ENCODE peak calls at places on chromosomes 2 and 18, in four cellular contexts. P is K562, R is HepG2, Q is WTC11. S is an unnamed sample.

GRCh38 chr2:13681936-13682335 is 950.6 kb upstream of the LRATD1 start:
- DNase-seq in Q (no peak), R (no peak), P (no peak), S (no peak)

GRCh38 chr18:55997156-55997561 is 409.2 kb upstream of the TCF4 start:
- DNase-seq in R (no peak), P (no peak), Q (no peak), S (no peak)

GRCh38 chr2:204885747-204886146 is 340.5 kb downstream of the PARD3B start:
- DNase-seq in R (peak; percentile 6), P (no peak), Q (peak; percentile 34), S (no peak)

GRCh38 chr18:48860276-48861180 is 90.2 kb downstream of the SMAD7 start:
- DNase-seq in P (no peak), Q (peak; percentile 73), R (no peak), S (no peak)

GRCh38 chr2:7829241-7829640 is 852.6 kb upstream of the ID2 start:
- DNase-seq in P (no peak), R (no peak), Q (no peak), S (no peak)

GRCh38 chr2:179569834-179570233 is 291.6 kb downstream of the ZNF385B start:
- DNase-seq in P (no peak), Q (no peak), R (no peak), S (no peak)

GRCh38 chr2:67050621-67051020 is 346.5 kb upstream of the ETAA1 start:
- DNase-seq in P (no peak), Q (no peak), R (no peak), S (no peak)

GRCh38 chr2:67888351-67889005 is 174.3 kb downstream of the C1D start:
- DNase-seq in R (no peak), P (no peak), Q (no peak), S (no peak)

GRCh38 chr2:48567671-48568070 is 37.7 kb downstream of the STON1 start:
- DNase-seq in R (no peak), P (no peak), Q (no peak), S (no peak)

GRCh38 chr18:29309352-29309751 is 1132.4 kb upstream of the CDH2 start:
- DNase-seq in R (no peak), P (no peak), Q (no peak), S (no peak)

GRCh38 chr2:9847140-9847539 is 3.9 kb downstream of the TAF1B start:
- DNase-seq in R (no peak), Q (no peak), P (no peak), S (no peak)

GRCh38 chr2:86454238-86454637 is 13.1 kb downstream of the KDM3A start:
- DNase-seq in R (no peak), P (no peak), Q (no peak), S (no peak)

GRCh38 chr18:65990174-65990690 is 239.4 kb downstream of the CDH7 start:
- DNase-seq in Q (no peak), P (no peak), R (no peak), S (no peak)
- TF ChIP-seq HMGXB4 in Q (no peak), P (no peak), R (no peak), S (no peak)

GRCh38 chr2:216665717-216666116 is 29.6 kb downstream of the IGFBP5 start:
- DNase-seq in R (peak; percentile 50), P (no peak), Q (peak; percentile 85), S (no peak)
- TF ChIP-seq HMGXB4 in R (no peak), P (no peak), Q (no peak), S (no peak)

GRCh38 chr2:188412190-188412589 is 120.5 kb downstream of the GULP1 start:
- DNase-seq in P (no peak), R (no peak), Q (no peak), S (no peak)

GRCh38 chr2:188414412-188414811 is 122.7 kb downstream of the GULP1 start:
- DNase-seq in P (no peak), Q (no peak), R (no peak), S (peak; percentile 35)

GRCh38 chr2:188406414-188406813 is 114.7 kb downstream of the GULP1 start:
- DNase-seq in P (no peak), R (no peak), Q (no peak), S (no peak)

GRCh38 chr2:188414869-188415753 is 123.4 kb downstream of the GULP1 start:
- DNase-seq in Q (no peak), P (no peak), R (no peak), S (no peak)

DNA sequence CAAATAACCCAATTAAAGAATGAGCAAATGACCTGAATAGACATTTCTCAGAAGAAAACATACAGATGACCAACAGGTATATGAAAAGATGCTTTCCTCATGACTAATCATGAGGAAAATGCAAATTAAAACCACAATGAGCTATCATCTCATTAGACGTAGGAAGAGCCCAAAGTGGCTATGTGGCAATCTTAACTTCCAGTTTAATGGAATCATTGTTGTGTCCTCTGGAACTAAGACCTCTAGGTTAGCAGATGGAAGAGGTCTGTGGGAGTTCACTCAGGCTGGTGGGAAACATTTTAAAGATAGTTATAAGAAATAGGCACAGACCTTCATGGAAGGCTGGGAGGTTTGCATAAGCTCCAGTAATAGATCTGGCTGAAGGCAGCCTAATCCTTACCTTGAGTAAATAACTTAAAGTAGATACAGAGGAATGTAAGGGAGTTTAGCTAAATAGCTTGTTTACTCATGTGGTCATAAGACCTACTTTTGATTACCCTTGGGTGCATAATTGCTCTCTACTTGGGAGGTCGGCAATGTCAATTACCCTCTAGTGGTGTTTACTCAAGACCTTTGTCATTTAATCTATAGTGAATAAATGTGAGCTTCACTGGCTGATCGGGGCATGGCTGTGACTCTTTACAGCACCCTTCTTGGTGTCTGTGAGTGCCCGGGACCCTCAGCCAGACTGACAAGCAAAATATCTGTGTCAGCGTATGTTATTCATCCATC is 119.0 kb downstream of the GULP1 start:
- DNase-seq in P (no peak), Q (no peak), R (no peak), S (peak; percentile 23)
- TF ChIP-seq HMGXB4 in P (no peak), Q (no peak), R (no peak), S (no peak)

GRCh38 chr18:5415035-5415434 is 119.5 kb upstream of the ZBTB14 start:
- DNase-seq in R (no peak), Q (no peak), P (no peak), S (no peak)

GRCh38 chr18:5415665-5416064 is 120.1 kb upstream of the ZBTB14 start:
- DNase-seq in R (no peak), P (no peak), Q (no peak), S (no peak)

GRCh38 chr18:5416112-5416511 is 120.6 kb upstream of the ZBTB14 start:
- DNase-seq in P (no peak), Q (no peak), R (no peak), S (no peak)

GRCh38 chr18:5414546-5414945 is 119.0 kb upstream of the ZBTB14 start:
- DNase-seq in P (no peak), Q (peak; percentile 29), R (no peak), S (no peak)

GRCh38 chr18:5413447-5413846 is 117.9 kb upstream of the ZBTB14 start:
- DNase-seq in R (no peak), P (no peak), Q (no peak), S (no peak)
- TF ChIP-seq HMGXB4 in R (no peak), P (no peak), Q (no peak), S (no peak)

GRCh38 chr18:11994346-11994707 is 13.0 kb downstream of the IMPA2 start:
- DNase-seq in P (no peak), R (peak; percentile 83), Q (no peak), S (peak; percentile 62)
- TF ChIP-seq HMGXB4 in P (no peak), R (no peak), Q (no peak), S (no peak)

GRCh38 chr2:101706121-101706818 is 8.8 kb downstream of the MAP4K4 start:
- DNase-seq in P (no peak), R (no peak), Q (no peak), S (no peak)
- TF ChIP-seq HMGXB4 in P (no peak), R (no peak), Q (no peak), S (no peak)

GRCh38 chr2:133844214-133844892 is 276.1 kb upstream of the NCKAP5 start:
- DNase-seq in Q (peak; percentile 72), P (peak; percentile 74), R (peak; percentile 58), S (peak; percentile 62)

GRCh38 chr2:133847591-133847990 is 279.3 kb upstream of the NCKAP5 start:
- DNase-seq in P (no peak), Q (no peak), R (no peak), S (no peak)

GRCh38 chr2:133849341-133849740 is 281.1 kb upstream of the NCKAP5 start:
- DNase-seq in R (no peak), P (no peak), Q (no peak), S (no peak)

GRCh38 chr2:133848111-133848649 is 279.9 kb upstream of the NCKAP5 start:
- DNase-seq in P (no peak), Q (no peak), R (no peak), S (no peak)

GRCh38 chr2:133846476-133846875 is 278.2 kb upstream of the NCKAP5 start:
- DNase-seq in Q (no peak), R (no peak), P (no peak), S (no peak)
- TF ChIP-seq HMGXB4 in Q (no peak), R (no peak), P (no peak), S (no peak)

DNA sequence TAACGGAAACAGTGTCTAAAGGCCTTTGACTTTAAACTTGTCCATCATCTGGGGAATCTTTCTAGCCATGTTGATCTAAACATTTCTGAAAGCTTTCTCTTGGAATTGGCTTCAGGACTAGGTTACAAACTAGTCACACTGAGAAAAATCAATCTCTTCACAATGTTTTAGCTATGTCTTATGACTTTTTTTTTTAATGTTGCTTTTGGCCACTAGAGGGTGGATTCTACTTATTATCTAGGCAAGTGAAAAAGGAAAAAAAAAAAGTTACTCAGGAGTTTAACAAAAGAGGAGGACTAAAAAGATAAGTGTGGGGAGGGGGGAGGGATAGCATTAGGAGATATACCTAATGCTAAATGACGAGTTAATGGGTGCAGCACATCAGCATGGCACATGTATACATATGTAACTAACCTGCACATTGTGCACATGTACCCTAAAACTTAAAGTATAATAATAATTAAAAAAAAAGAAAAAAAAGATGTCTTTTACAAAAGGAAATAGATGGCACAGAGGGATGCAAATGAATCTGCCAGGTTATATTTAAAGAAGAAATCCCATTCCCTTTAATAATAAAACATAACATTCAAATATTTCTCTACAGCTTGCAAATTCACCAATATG is 160.4 kb upstream of the PID1 start:
- DNase-seq in R (peak; percentile 58), P (peak; percentile 6), Q (no peak), S (peak; percentile 69)
- TF ChIP-seq HMGXB4 in R (no peak), P (no peak), Q (no peak), S (no peak)

S was measured in A549.